ENCODE peak calls at places on chromosomes 11 and 22, in seven cellular contexts. G, U, M, S, E, H and F are unnamed samples.

GRCh38 chr11:72671144-72672099 is 2.8 kb downstream of the PDE2A start:
- DNase-seq in E (no peak), S (no peak), M (no peak), H (no peak), U (no peak), G (no peak), F (no peak)

GRCh38 chr11:72446929-72447753 is 12.8 kb upstream of the CLPB start:
- DNase-seq in E (peak; percentile 51), M (peak; percentile 55), G (no peak), U (peak; percentile 76), H (no peak), S (peak; percentile 76), F (peak; percentile 57)

GRCh38 chr11:13837286-13837685 is 125.2 kb upstream of the SPON1 start:
- DNase-seq in M (no peak), S (no peak), E (no peak), U (no peak), H (no peak), G (no peak), F (no peak)

GRCh38 chr11:96162816-96163499 is 180.0 kb downstream of the MAML2 start:
- DNase-seq in U (no peak), E (no peak), G (no peak), M (no peak), S (peak; percentile 98), H (no peak), F (no peak)

GRCh38 chr11:68053117-68053516 is 14.3 kb downstream of the TCIRG1 start:
- DNase-seq in S (no peak), M (no peak), U (no peak), H (no peak), G (no peak), E (no peak), F (no peak)

GRCh38 chr11:326842-327580 is 6.4 kb upstream of the IFITM3 start:
- DNase-seq in H (peak; percentile 98), U (no peak), E (peak; percentile 94), S (peak; percentile 91), M (peak; percentile 83), G (peak; percentile 55), F (no peak)

GRCh38 chr11:64058494-64058893 is 22.8 kb downstream of the FLRT1 start:
- DNase-seq in G (no peak), M (no peak), U (no peak), E (no peak), H (no peak), S (peak; percentile 20), F (no peak)

GRCh38 chr22:27648074-27648473 is 153.5 kb downstream of the MN1 start:
- DNase-seq in H (no peak), E (no peak), G (no peak), S (no peak), U (no peak), M (no peak), F (no peak)

GRCh38 chr11:123304828-123305530 is 109.9 kb upstream of the CLMP start:
- DNase-seq in E (peak; percentile 58), H (no peak), S (no peak), G (no peak), M (peak; percentile 13), U (no peak), F (no peak)

GRCh38 chr11:117874910-117875396 is 1.5 kb downstream of the FXYD6 start:
- DNase-seq in S (no peak), U (no peak), M (peak; percentile 19), E (no peak), G (no peak), H (peak; percentile 45), F (no peak)

GRCh38 chr11:117815262-117815803 is 9.2 kb downstream of the FXYD2 start:
- DNase-seq in G (peak; percentile 76), E (peak; percentile 94), U (no peak), H (no peak), S (no peak), M (peak; percentile 84), F (no peak)

GRCh38 chr11:62171261-62171723 is 18.7 kb upstream of the SCGB1D1 start:
- DNase-seq in S (peak; percentile 86), U (peak; percentile 88), G (peak; percentile 65), M (peak; percentile 74), H (peak; percentile 95), E (peak; percentile 86), F (peak; percentile 94)

GRCh38 chr11:68956142-68956541 is 24.6 kb downstream of the MRGPRD start:
- DNase-seq in H (no peak), U (no peak), M (peak; percentile 42), G (peak; percentile 20), S (no peak), E (peak; percentile 24), F (no peak)

GRCh38 chr22:20577045-20577444 is 69.6 kb downstream of the MED15 start:
- DNase-seq in H (no peak), G (no peak), U (no peak), E (no peak), S (no peak), M (no peak), F (no peak)

GRCh38 chr22:24153353-24153752 is 27.9 kb upstream of the SUSD2 start:
- DNase-seq in S (peak; percentile 29), G (peak; percentile 47), H (no peak), E (peak; percentile 24), U (no peak), M (peak; percentile 84), F (no peak)

GRCh38 chr22:45877036-45877380 is 100.0 kb downstream of the WNT7B start:
- DNase-seq in M (no peak), E (no peak), G (no peak), H (no peak), U (no peak), S (no peak), F (no peak)

GRCh38 chr11:60725592-60725991 is 1.1 kb downstream of the MS4A18 start:
- DNase-seq in S (no peak), G (no peak), U (no peak), M (no peak), H (no peak), E (no peak), F (no peak)

GRCh38 chr11:61542024-61542461 is 33.5 kb downstream of the LRRC10B start:
- DNase-seq in G (no peak), U (no peak), E (no peak), M (no peak), S (no peak), H (no peak), F (no peak)

GRCh38 chr11:12496181-12497025 is 119.0 kb downstream of the PARVA start:
- DNase-seq in M (no peak), U (peak; percentile 33), S (no peak), H (no peak), E (peak; percentile 15), G (no peak), F (peak; percentile 44)

GRCh38 chr11:117426297-117426685 is 98.6 kb downstream of the CEP164 start:
- DNase-seq in G (peak; percentile 43), M (peak; percentile 49), H (peak; percentile 92), U (peak; percentile 37), S (peak; percentile 56), E (peak; percentile 64), F (peak; percentile 90)

GRCh38 chr22:46021577-46021976 is 44.6 kb upstream of the WNT7B start:
- DNase-seq in M (no peak), E (no peak), H (no peak), U (no peak), S (no peak), G (no peak), F (no peak)

GRCh38 chr11:96530473-96530872 is 140.7 kb downstream of the JRKL start:
- DNase-seq in E (peak; percentile 11), H (no peak), G (no peak), S (no peak), M (no peak), U (no peak), F (no peak)

GRCh38 chr11:48004456-48004855 is 24.1 kb downstream of the PTPRJ start:
- DNase-seq in G (no peak), U (no peak), S (no peak), M (peak; percentile 44), H (no peak), E (no peak), F (no peak)

GRCh38 chr11:121478895-121479281 is 26.1 kb upstream of the SORL1-AS1 start:
- DNase-seq in G (no peak), M (no peak), H (no peak), E (no peak), U (no peak), S (no peak), F (no peak)

GRCh38 chr11:129374993-129375721 is 491 bp upstream of the BARX2 start:
- DNase-seq in H (no peak), G (no peak), M (peak; percentile 29), S (no peak), U (peak; percentile 20), E (no peak), F (peak; percentile 87)

GRCh38 chr22:35394011-35394312 is 6.0 kb upstream of the MCM5 start:
- DNase-seq in M (no peak), H (no peak), U (no peak), E (no peak), S (no peak), G (no peak), F (no peak)

GRCh38 chr11:77153276-77154185 is 25.5 kb downstream of the MYO7A start:
- DNase-seq in G (no peak), E (no peak), M (no peak), U (no peak), H (no peak), S (no peak), F (no peak)

GRCh38 chr11:118868659-118869058 is 15.0 kb upstream of the CXCR5 start:
- DNase-seq in H (no peak), E (no peak), M (no peak), G (no peak), U (no peak), S (no peak), F (peak; percentile 80)

GRCh38 chr11:99687320-99687719 is 666.6 kb downstream of the CNTN5 start:
- DNase-seq in S (peak; percentile 6), H (no peak), U (no peak), G (no peak), E (no peak), M (no peak), F (no peak)

GRCh38 chr11:14852571-14853177 is 39.4 kb downstream of the CYP2R1 start:
- DNase-seq in M (no peak), G (no peak), H (no peak), S (no peak), U (no peak), E (no peak), F (no peak)